ENCODE peak calls at places on chromosomes 2 and 18, in five cellular contexts. One of them, this sample, is unnamed. For H3K4me1 and H3K36me3, the result is how much of the 10 kb centered on the place peaks cover.

GRCh38 chr2:72561621-72562318 is 264.1 kb downstream of the EXOC6B start:
- DNase-seq in GM23248: peak
- DNase-seq in transverse colon: no peak
- DNase-seq in Peyer's patch: no peak
- DNase-seq in pancreas: no peak
- DNase-seq in this sample: no peak

GRCh38 chr18:26133652-26134051 is at the start of gene PSMA8:
- DNase-seq in Peyer's patch: no peak
- DNase-seq in pancreas: peak
- DNase-seq in GM23248: no peak
- DNase-seq in transverse colon: peak
- DNase-seq in this sample: no peak

GRCh38 chr2:191432121-191432520 is 186.9 kb downstream of the MYO1B start:
- DNase-seq in Peyer's patch: no peak
- DNase-seq in GM23248: no peak
- DNase-seq in transverse colon: no peak
- DNase-seq in pancreas: no peak
- DNase-seq in this sample: no peak

GRCh38 chr18:39946623-39947061 is 2008.4 kb upstream of the PIK3C3 start:
- DNase-seq in Peyer's patch: no peak
- DNase-seq in transverse colon: no peak
- DNase-seq in GM23248: peak
- DNase-seq in pancreas: no peak
- DNase-seq in this sample: peak

GRCh38 chr2:190843874-190844699 is 36.5 kb upstream of the GLS start:
- DNase-seq in Peyer's patch: no peak
- DNase-seq in pancreas: no peak
- DNase-seq in transverse colon: no peak
- DNase-seq in GM23248: peak
- DNase-seq in this sample: no peak

GRCh38 chr2:86584164-86584913 is 21.1 kb upstream of the CHMP3 start:
- DNase-seq in transverse colon: no peak
- DNase-seq in GM23248: peak
- DNase-seq in pancreas: no peak
- DNase-seq in Peyer's patch: no peak
- DNase-seq in this sample: no peak

GRCh38 chr18:13415736-13416135 is 197.2 kb downstream of the LDLRAD4 start:
- DNase-seq in transverse colon: no peak
- DNase-seq in pancreas: no peak
- DNase-seq in GM23248: no peak
- DNase-seq in Peyer's patch: no peak
- DNase-seq in this sample: no peak

GRCh38 chr18:51191139-51191717 is 6.3 kb downstream of the MEX3C start:
- DNase-seq in pancreas: no peak
- DNase-seq in Peyer's patch: no peak
- DNase-seq in transverse colon: no peak
- DNase-seq in GM23248: peak
- DNase-seq in this sample: no peak

GRCh38 chr2:134572996-134573395 is 145.8 kb downstream of the TMEM163 start:
- DNase-seq in Peyer's patch: no peak
- DNase-seq in transverse colon: no peak
- DNase-seq in GM23248: no peak
- DNase-seq in pancreas: no peak
- DNase-seq in this sample: no peak

GRCh38 chr2:46535360-46535759 is 56.0 kb downstream of the TMEM247 start:
- DNase-seq in pancreas: no peak
- DNase-seq in GM23248: no peak
- DNase-seq in transverse colon: no peak
- DNase-seq in Peyer's patch: no peak
- DNase-seq in this sample: no peak

GRCh38 chr2:65388051-65388531 is 44.3 kb downstream of the SPRED2 start:
- DNase-seq in pancreas: no peak
- DNase-seq in Peyer's patch: no peak
- DNase-seq in transverse colon: no peak
- DNase-seq in GM23248: no peak
- DNase-seq in this sample: no peak

GRCh38 chr2:65390134-65390533 is 42.3 kb downstream of the SPRED2 start:
- DNase-seq in transverse colon: peak
- DNase-seq in pancreas: no peak
- DNase-seq in GM23248: no peak
- DNase-seq in Peyer's patch: peak
- DNase-seq in this sample: no peak

GRCh38 chr2:65387017-65387416 is 45.4 kb downstream of the SPRED2 start:
- DNase-seq in Peyer's patch: no peak
- DNase-seq in GM23248: no peak
- DNase-seq in transverse colon: no peak
- DNase-seq in pancreas: no peak
- DNase-seq in this sample: no peak

GRCh38 chr2:65389476-65389875 is 42.9 kb downstream of the SPRED2 start:
- DNase-seq in pancreas: no peak
- DNase-seq in transverse colon: no peak
- DNase-seq in Peyer's patch: no peak
- DNase-seq in GM23248: no peak
- DNase-seq in this sample: no peak

DNA sequence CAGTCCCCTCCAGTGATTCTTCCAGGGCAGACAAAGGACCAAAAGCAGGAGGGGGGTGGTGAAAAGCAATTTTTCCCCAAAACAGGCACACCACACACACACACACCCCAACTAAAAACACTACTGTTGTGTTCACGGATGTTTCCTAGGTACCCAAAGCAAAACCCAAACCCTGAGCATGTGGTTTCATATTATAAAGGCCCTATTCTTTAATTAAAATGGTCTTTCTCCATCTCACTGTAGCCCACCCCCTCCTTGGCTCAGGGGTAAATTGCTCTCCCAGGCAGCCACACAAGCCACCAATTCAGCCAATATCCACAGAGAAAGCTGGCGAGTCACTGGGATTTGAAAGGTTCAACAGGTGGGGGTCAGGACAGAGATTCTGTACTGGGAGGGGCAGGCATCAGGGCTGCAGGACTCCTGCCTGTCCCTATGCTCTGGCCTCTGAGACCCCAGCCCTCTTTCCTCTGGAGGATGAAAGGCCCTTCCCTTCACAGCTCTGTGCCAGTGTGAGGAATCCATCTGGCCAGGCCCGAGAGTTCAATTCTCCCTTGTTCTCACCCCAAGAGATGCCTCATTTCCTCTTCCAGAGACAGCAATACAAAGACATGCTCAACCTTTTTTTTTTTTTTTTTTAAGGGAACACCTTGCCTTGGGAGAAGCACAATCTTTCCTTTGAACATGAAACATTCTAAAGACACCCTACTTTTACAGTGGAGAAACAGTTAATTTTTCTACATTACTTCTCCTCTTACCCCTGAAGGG is 43.6 kb downstream of the SPRED2 start:
- DNase-seq in transverse colon: no peak
- DNase-seq in GM23248: peak
- DNase-seq in pancreas: no peak
- DNase-seq in Peyer's patch: no peak
- DNase-seq in this sample: no peak
- H3K4me1 ChIP-seq in transverse colon: under half
- H3K4me1 ChIP-seq in GM23248: under half
- H3K4me1 ChIP-seq in pancreas: under half
- H3K4me1 ChIP-seq in Peyer's patch: under half
- H3K4me1 ChIP-seq in this sample: half or more

DNA sequence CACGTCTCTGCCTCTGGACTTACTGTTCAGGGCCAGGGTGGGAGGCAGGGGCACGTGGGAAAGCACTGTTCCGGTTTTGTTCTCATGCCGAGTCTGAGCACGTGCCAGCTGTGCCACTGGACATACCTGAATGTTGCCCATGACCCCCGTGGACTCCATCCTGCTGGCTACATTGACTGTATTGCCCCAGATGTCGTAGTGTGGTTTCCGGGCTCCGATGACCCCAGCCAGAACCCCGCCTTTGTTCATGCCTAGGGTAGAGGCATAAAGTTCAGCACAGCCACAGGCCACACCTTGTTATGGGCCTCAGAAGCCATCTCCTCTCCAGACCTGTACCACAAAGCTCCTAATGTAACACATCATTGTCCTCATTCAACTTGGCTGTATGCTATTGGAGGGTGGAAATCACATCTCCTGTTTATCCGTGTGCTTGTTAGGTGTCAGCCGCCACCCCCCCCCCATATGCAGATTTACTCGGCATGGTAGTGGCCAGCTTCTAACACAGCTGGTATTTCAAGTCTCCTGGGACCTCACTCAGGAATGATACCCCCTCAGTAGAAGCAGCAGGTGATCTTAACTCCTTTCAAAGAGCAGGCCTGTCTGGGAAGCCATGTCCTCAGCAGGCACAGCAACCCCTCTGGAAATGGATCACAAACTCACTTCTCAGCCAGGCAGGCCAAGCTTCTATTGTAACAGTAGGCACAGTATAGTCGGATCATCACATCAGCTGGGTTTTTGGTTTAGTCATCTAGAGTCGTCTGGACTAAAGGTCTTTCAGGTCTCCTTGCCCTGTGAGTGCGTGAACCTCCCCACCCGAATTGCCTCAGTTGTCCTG is 27.6 kb downstream of the CENPO start:
- DNase-seq in Peyer's patch: no peak
- DNase-seq in pancreas: no peak
- DNase-seq in transverse colon: no peak
- DNase-seq in GM23248: no peak
- DNase-seq in this sample: no peak
- H3K36me3 ChIP-seq in Peyer's patch: under half
- H3K36me3 ChIP-seq in pancreas: under half
- H3K36me3 ChIP-seq in transverse colon: under half
- H3K36me3 ChIP-seq in GM23248: under half
- H3K36me3 ChIP-seq in this sample: half or more

GRCh38 chr2:215465246-215465645 is 29.4 kb upstream of the FN1 start:
- DNase-seq in transverse colon: no peak
- DNase-seq in GM23248: no peak
- DNase-seq in Peyer's patch: no peak
- DNase-seq in pancreas: no peak
- DNase-seq in this sample: no peak

GRCh38 chr2:215466097-215466909 is 30.4 kb upstream of the FN1 start:
- DNase-seq in GM23248: peak
- DNase-seq in pancreas: no peak
- DNase-seq in transverse colon: no peak
- DNase-seq in Peyer's patch: no peak
- DNase-seq in this sample: no peak

GRCh38 chr2:215460682-215461081 is 24.8 kb upstream of the FN1 start:
- DNase-seq in Peyer's patch: no peak
- DNase-seq in GM23248: peak
- DNase-seq in pancreas: no peak
- DNase-seq in transverse colon: no peak
- DNase-seq in this sample: no peak

DNA sequence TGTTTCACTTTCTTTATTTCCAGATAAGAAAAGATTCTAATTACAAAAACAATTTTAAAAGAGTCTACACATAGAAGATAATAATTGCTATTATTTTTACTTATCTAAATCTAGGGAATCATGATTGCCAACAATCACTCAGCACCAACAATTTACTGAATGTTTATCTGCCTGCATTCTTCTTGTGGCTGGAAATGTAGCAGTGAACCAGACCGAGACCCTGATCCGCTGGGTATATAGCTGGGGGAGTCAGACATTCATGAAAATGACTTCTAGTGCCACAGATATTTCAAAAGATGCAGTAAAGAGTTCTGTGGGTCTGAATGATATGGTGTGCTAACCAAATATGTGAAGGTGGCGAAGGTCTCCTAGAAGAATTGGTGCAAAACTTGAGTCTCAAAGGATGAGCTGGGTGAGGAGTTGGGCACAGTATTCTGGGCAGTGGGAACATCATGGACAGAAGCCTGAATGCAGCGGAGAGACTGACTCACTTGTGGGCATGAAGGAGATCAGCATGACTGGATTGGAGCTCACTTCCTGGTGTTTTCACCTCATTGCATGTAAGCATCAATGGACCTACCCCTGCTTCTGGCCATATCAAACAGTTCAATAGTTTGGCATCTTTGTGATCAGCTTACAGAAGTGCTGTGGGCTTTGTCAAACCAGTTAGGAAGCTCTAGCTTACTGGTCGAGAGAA is 26.1 kb upstream of the FN1 start:
- DNase-seq in Peyer's patch: no peak
- DNase-seq in transverse colon: no peak
- DNase-seq in GM23248: peak
- DNase-seq in pancreas: no peak
- DNase-seq in this sample: no peak
- H3K27ac ChIP-seq in Peyer's patch: no peak
- H3K27ac ChIP-seq in transverse colon: no peak
- H3K27ac ChIP-seq in GM23248: peak
- H3K27ac ChIP-seq in pancreas: no peak
- H3K27ac ChIP-seq in this sample: peak

DNA sequence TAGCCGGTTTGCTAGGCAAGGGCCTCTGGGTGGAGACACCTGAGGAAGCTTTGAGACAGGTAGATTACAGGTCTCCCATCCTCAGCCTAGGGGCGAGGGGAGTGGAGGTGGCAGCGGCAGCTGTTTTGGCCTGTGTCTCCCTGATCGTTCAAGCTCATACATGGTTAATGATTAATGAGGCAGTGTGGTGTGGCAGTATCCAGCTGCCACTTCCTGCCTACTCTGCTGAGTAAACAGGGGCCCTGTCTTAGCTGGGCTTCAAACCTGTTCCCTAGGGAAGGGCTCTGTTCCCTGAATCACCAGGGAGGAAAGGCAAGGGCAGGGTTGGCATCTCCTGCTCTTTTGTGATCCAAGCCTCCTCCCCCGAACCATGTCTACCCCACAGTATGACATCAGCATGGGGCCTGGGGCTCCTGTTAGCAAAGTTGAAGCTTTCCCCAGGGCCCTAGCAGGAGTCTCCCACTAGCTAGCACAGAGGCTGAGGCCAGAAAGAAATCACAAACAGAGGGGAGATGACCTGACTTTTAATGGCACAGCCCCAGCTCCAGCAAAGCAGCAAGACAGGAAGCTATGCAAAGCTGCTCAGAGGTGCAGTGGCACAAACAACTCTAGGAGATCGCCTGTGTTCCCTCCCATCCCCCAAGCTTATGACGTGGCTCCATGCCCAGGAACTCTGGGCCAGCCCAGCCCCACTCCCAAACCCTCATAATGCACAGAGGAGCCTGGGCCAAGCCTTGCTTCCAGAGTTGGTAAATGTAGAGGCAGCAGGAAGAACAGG is 3.7 kb upstream of the TUBA4B start:
- DNase-seq in Peyer's patch: peak
- DNase-seq in pancreas: peak
- DNase-seq in GM23248: peak
- DNase-seq in transverse colon: peak
- DNase-seq in this sample: peak
- H3K4me1 ChIP-seq in Peyer's patch: half or more
- H3K4me1 ChIP-seq in pancreas: under half
- H3K4me1 ChIP-seq in GM23248: half or more
- H3K4me1 ChIP-seq in transverse colon: under half
- H3K4me1 ChIP-seq in this sample: under half

This sample was measured in RWPE2.